ENCODE peak calls at places on chromosome 17, in eight cellular contexts. Y, I, V, O, L, B, M and A are unnamed samples.

GRCh38 chr17:38701504-38702165 is 3.4 kb upstream of the MLLT6 start:
- DNase-seq in V (no peak), M (peak), I (no peak), Y (peak), B (peak), L (peak), O (no peak), A (peak)

GRCh38 chr17:69407759-69408158 is 6.7 kb upstream of the MAP2K6 start:
- DNase-seq in Y (no peak), O (no peak), M (no peak), B (no peak), L (no peak), I (no peak), V (no peak), A (no peak)

GRCh38 chr17:80428796-80429195 is 13.8 kb downstream of the ENDOV start:
- DNase-seq in Y (no peak), I (no peak), M (no peak), B (no peak), V (no peak), L (no peak), O (no peak), A (no peak)

GRCh38 chr17:77487677-77488530 is 347.1 kb downstream of the SEC14L1 start:
- DNase-seq in V (no peak), B (no peak), Y (no peak), L (no peak), O (no peak), M (no peak), I (no peak), A (no peak)

GRCh38 chr17:73478768-73479424 is 165.3 kb downstream of the SDK2 start:
- DNase-seq in B (peak), V (no peak), Y (peak), O (peak), M (peak), L (no peak), I (no peak), A (no peak)

GRCh38 chr17:44203731-44204452 is 4.2 kb upstream of the ATXN7L3 start:
- DNase-seq in M (peak), Y (peak), I (peak), V (no peak), L (no peak), B (peak), O (peak), A (peak)

GRCh38 chr17:30278032-30278431 is 13.7 kb downstream of the BLMH start:
- DNase-seq in L (no peak), I (peak), V (no peak), Y (peak), B (peak), O (no peak), M (peak), A (peak)

GRCh38 chr17:65100316-65101140 is 36.6 kb upstream of the RGS9 start:
- DNase-seq in V (peak), I (peak), L (peak), B (peak), Y (peak), O (peak), M (peak), A (peak)

GRCh38 chr17:47694818-47695663 is 1.1 kb downstream of the TBKBP1 start:
- DNase-seq in Y (no peak), B (peak), M (no peak), O (peak), I (peak), V (no peak), L (no peak), A (peak)

GRCh38 chr17:47851764-47852112 is 775 bp upstream of the SP6 start:
- DNase-seq in I (no peak), L (no peak), Y (no peak), V (no peak), O (peak), M (no peak), B (peak), A (no peak)

GRCh38 chr17:80455328-80455710 is 21.1 kb downstream of the NPTX1 start:
- DNase-seq in O (no peak), Y (peak), L (no peak), I (peak), M (peak), V (peak), B (peak), A (peak)

GRCh38 chr17:7486181-7486580 is 2.0 kb downstream of the POLR2A start:
- DNase-seq in B (peak), L (no peak), O (no peak), V (no peak), M (no peak), Y (no peak), I (no peak), A (peak)

GRCh38 chr17:59963738-59964454 is 644 bp downstream of the RNFT1 start:
- DNase-seq in O (peak), Y (peak), L (no peak), M (peak), V (no peak), B (peak), I (peak), A (peak)

GRCh38 chr17:56176101-56176500 is 22.8 kb downstream of the ANKFN1 start:
- DNase-seq in O (no peak), L (no peak), B (no peak), I (no peak), M (no peak), V (no peak), Y (no peak), A (peak)

GRCh38 chr17:55068862-55069771 is 100.6 kb downstream of the STXBP4 start:
- DNase-seq in I (no peak), M (peak), O (no peak), B (peak), Y (no peak), L (no peak), V (no peak), A (no peak)

GRCh38 chr17:39678340-39679116 is 9.3 kb downstream of the PGAP3 start:
- DNase-seq in Y (no peak), L (no peak), I (no peak), O (no peak), V (no peak), B (no peak), M (no peak), A (no peak)

GRCh38 chr17:17300624-17301568 is 2.3 kb upstream of the NT5M start:
- DNase-seq in L (no peak), M (no peak), I (no peak), Y (peak), O (peak), V (no peak), B (no peak), A (peak)

GRCh38 chr17:73911726-73912359 is 267.6 kb upstream of the SDK2 start:
- DNase-seq in B (no peak), V (no peak), M (no peak), L (no peak), Y (no peak), O (no peak), I (no peak), A (no peak)

GRCh38 chr17:40038882-40039513 is 15.2 kb downstream of the MED24 start:
- DNase-seq in V (peak), B (peak), L (no peak), I (peak), O (peak), M (peak), Y (peak), A (peak)

GRCh38 chr17:70110443-70110880 is 35.4 kb downstream of the KCNJ16 start:
- DNase-seq in L (no peak), V (no peak), O (no peak), M (no peak), I (no peak), Y (no peak), B (no peak), A (peak)

GRCh38 chr17:15398291-15398690 is 56.9 kb upstream of the TEKT3 start:
- DNase-seq in V (peak), L (no peak), O (no peak), B (no peak), I (peak), M (no peak), Y (no peak), A (peak)

GRCh38 chr17:7561028-7561575 is 617 bp upstream of the SENP3 start:
- DNase-seq in I (peak), Y (peak), B (peak), L (no peak), M (peak), V (peak), O (peak), A (peak)

GRCh38 chr17:58233547-58233946 is 4.8 kb upstream of the LPO start:
- DNase-seq in B (no peak), Y (no peak), M (no peak), I (no peak), L (peak), O (no peak), V (no peak), A (no peak)

GRCh38 chr17:76934561-76935320 is 66.5 kb downstream of the MGAT5B start:
- DNase-seq in M (no peak), I (no peak), O (no peak), B (no peak), Y (no peak), L (no peak), V (no peak), A (no peak)

DNA sequence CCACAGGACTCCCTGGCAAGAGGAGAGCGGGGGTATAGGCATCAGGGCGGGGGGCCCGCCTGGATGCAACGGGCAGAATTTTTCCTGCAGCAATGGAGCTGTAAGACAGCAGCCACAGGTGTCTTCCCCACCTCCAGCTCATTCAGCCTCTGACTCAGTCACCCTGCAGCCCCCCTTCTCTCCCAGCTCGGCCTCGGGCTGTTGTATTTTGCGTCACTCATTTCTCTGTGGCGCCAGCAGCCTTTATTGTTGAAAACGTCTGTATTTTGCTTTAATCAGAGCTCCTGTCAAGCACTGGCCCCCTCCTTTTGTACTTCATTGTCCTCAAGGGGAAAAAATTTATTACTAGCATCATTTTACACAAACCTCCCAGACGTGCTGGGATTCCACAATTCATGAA is 117.7 kb downstream of the WSCD1 start:
- DNase-seq in I (no peak), Y (no peak), O (no peak), L (no peak), M (no peak), B (no peak), V (no peak), A (no peak)
- TF ChIP-seq RAD21 in I (no peak), Y (no peak), O (no peak), L (no peak), M (no peak), B (no peak), V (no peak), A (no peak)

GRCh38 chr17:27807567-27808470 is 7.5 kb upstream of the NOS2 start:
- DNase-seq in Y (no peak), O (no peak), L (peak), M (no peak), V (no peak), I (no peak), B (peak), A (no peak)
- TF ChIP-seq RAD21 in Y (no peak), O (no peak), L (no peak), M (no peak), V (no peak), I (no peak), B (no peak), A (no peak)

DNA sequence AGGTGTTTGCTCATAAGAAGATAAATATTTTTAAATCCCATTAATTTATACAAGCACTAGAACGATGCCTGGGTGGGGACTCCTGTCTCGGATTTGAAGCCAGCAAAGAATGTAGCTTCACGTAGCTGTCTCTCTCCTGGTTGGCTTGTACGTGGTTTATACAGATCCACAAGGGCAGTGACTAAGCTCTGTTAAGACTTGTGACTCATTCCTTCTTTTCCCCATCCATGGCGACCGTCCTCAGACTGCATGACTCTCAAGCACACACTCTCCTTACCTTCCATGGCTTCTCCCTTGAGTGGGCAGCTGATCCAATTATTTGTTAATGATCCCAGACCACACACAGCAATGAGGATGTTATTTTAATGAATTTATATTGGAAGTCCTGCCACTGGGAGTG is 679.7 kb upstream of the SOX9 start:
- DNase-seq in B (no peak), L (no peak), I (no peak), Y (peak), V (peak), O (no peak), M (no peak), A (peak)
- TF ChIP-seq RAD21 in B (no peak), L (no peak), I (no peak), Y (no peak), V (no peak), O (no peak), M (no peak), A (peak)

GRCh38 chr17:12342161-12342560 is 321.5 kb downstream of the MAP2K4 start:
- DNase-seq in V (no peak), O (no peak), B (no peak), L (no peak), I (no peak), M (no peak), Y (no peak), A (no peak)
- TF ChIP-seq RAD21 in V (no peak), O (no peak), B (no peak), L (no peak), I (no peak), M (no peak), Y (no peak), A (no peak)

DNA sequence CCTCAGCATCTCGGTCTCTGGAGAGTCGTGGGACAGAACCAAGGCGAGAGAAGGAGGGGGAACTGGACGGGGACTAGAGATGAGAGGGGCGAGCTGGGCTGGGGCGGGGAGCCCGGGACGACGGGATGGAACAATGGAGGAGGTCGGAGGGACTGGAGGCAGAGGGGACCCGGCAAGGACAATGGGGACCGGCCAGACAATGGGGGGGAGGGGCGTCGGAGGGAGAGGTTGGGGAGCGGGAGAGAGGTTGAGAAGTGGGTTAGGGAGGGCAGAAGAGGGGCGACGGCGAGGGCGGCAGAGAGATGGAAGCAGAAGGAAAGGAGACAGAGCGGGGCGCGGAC is 719 bp downstream of the NGFR start:
- DNase-seq in B (no peak), O (no peak), I (peak), V (no peak), M (no peak), Y (no peak), L (no peak), A (no peak)
- TF ChIP-seq RAD21 in B (no peak), O (no peak), I (no peak), V (no peak), M (no peak), Y (no peak), L (no peak), A (no peak)

GRCh38 chr17:42361781-42362186 is 26.5 kb downstream of the STAT3 start:
- DNase-seq in M (peak), O (no peak), V (no peak), B (no peak), Y (no peak), L (no peak), I (no peak), A (no peak)
- TF ChIP-seq RAD21 in M (no peak), O (no peak), V (no peak), B (no peak), Y (no peak), L (no peak), I (no peak), A (no peak)

GRCh38 chr17:4808378-4808767 is 1.4 kb downstream of the PLD2 start:
- DNase-seq in Y (no peak), I (no peak), O (no peak), B (no peak), L (no peak), V (no peak), M (no peak), A (no peak)

GRCh38 chr17:4806420-4806769 is 557 bp upstream of the PLD2 start:
- DNase-seq in L (no peak), O (no peak), I (no peak), V (no peak), B (no peak), M (no peak), Y (no peak), A (no peak)

GRCh38 chr17:4806770-4807533 is at the start of gene PLD2:
- DNase-seq in B (peak), M (peak), L (no peak), I (peak), Y (peak), O (peak), V (peak), A (peak)

GRCh38 chr17:4810696-4811289 is 3.8 kb downstream of the PLD2 start:
- DNase-seq in M (no peak), V (no peak), I (no peak), L (no peak), B (no peak), O (no peak), Y (no peak), A (no peak)

DNA sequence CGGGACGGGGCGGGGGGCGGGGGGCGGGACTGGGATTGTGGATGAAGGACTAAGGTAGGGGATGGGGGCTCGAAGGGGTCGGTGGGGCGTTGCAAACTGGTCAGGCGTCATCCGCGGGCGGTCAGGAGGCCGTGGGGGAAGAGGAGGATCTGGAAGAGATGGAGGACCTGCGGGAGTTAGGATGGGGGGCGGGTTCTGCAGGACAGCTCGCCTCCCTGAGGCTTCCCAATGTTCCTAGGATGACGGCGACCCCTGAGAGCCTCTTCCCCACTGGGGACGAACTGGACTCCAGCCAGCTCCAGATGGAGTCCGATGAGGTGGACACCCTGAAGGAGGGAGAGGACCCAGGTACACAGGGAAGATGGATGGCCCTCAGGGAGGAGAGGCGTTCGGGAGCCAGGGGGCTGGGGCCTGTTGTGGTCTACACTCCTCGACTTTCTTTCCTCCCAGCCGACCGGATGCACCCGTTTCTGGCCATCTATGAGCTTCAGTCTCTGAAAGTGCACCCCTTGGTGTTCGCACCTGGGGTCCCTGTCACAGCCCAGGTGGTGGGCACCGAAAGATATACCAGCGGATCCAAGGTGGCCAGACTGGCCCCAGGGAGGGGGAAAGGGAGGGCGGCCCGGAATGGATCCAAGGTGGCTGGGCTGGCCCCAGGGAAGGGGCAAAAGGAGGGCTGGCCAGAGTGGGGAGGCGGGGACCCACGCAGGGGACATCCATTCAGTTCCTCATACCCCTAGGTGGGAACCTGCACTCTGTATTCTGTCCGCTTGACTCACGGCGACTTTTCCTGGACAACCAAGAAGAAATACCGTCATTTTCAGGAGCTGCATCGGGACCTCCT is 804 bp downstream of the PLD2 start:
- DNase-seq in V (no peak), I (peak), Y (peak), O (no peak), B (no peak), L (no peak), M (no peak), A (no peak)
- TF ChIP-seq RAD21 in V (no peak), I (no peak), Y (no peak), O (no peak), B (no peak), L (no peak), M (no peak), A (no peak)

GRCh38 chr17:1839516-1839915 is 9.7 kb downstream of the RPA1 start:
- DNase-seq in I (no peak), O (no peak), Y (no peak), B (peak), V (no peak), M (no peak), L (no peak), A (no peak)

GRCh38 chr17:1830288-1830687 is 483 bp downstream of the RPA1 start:
- DNase-seq in Y (peak), I (peak), B (peak), V (no peak), L (no peak), O (peak), M (peak), A (no peak)

GRCh38 chr17:1829189-1829578 is 518 bp downstream of the SMYD4 start:
- DNase-seq in V (no peak), M (peak), Y (no peak), B (no peak), L (no peak), O (no peak), I (no peak), A (no peak)

GRCh38 chr17:1829579-1830257 is at the start of the genes RPA1 and SMYD4:
- DNase-seq in O (peak), Y (peak), M (peak), V (peak), B (peak), L (peak), I (peak), A (peak)

DNA sequence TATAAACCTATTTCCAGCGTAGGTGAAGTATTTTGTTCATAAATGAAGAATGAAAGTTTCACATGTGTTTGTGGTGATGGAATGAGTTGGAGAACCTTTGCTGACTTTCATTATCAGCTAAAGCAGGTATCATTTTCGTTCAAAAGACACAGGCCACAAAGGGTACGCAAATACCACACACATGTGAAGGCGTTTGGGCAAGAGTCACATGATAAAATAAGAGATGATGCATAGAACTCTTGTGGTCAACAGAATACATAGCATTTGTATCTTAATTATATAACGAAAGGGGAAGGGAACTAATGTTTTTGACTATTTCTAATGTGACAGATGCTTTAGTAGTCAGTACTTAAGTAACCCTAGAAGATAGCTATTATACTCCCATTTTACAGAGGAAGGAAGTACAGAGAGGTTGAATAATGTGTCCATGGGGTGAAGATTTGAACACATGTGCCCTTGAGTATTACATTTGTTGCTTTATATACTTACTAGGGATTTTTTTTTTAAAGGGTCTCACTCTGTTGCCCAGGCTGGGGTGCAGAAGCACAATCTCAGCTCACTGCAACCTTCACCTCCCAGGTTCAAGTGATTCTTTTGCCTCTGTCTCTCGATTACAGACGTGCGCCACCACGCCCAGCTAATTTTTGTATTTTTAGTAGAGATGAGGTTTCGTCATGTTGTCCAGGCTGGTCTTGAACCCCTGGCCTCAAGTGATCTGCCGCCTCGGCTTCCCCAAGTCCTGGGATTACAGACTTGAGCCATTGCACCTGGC is 4.8 kb downstream of the RPA1 start:
- DNase-seq in Y (no peak), M (no peak), L (peak), V (no peak), I (no peak), O (no peak), B (no peak), A (no peak)
- TF ChIP-seq RAD21 in Y (no peak), M (no peak), L (no peak), V (no peak), I (no peak), O (no peak), B (no peak), A (no peak)

GRCh38 chr17:61511480-61512182 is 59.4 kb downstream of the TBX4 start:
- DNase-seq in Y (no peak), M (no peak), L (no peak), I (no peak), B (no peak), O (no peak), V (no peak), A (no peak)
- TF ChIP-seq RAD21 in Y (no peak), M (no peak), L (no peak), I (no peak), B (no peak), O (no peak), V (no peak), A (no peak)